ENCODE peak calls at places on chromosomes 13 and 19, in four cellular contexts. One of them, this sample, is unnamed.

GRCh38 chr13:77611068-77611467 is 75.6 kb downstream of the SCEL start:
- DNase-seq in K562: no peak
- DNase-seq in GM12878: no peak
- DNase-seq in HepG2: no peak
- DNase-seq in this sample: no peak

GRCh38 chr13:110743687-110744086 is 30.2 kb downstream of the ING1 start:
- DNase-seq in K562: no peak
- DNase-seq in GM12878: no peak
- DNase-seq in HepG2: no peak
- DNase-seq in this sample: no peak

GRCh38 chr13:59970847-59971246 is 192.9 kb downstream of the DIAPH3 start:
- DNase-seq in K562: no peak
- DNase-seq in GM12878: no peak
- DNase-seq in HepG2: no peak
- DNase-seq in this sample: no peak

GRCh38 chr13:38902551-38902950 is 88.1 kb downstream of the STOML3 start:
- DNase-seq in K562: no peak
- DNase-seq in GM12878: no peak
- DNase-seq in HepG2: no peak
- DNase-seq in this sample: no peak

GRCh38 chr19:35959040-35959967 is 23.1 kb downstream of the LRFN3 start:
- DNase-seq in K562: peak
- DNase-seq in GM12878: no peak
- DNase-seq in HepG2: no peak
- DNase-seq in this sample: peak

GRCh38 chr19:13241321-13242104 is 91.3 kb downstream of the IER2 start:
- DNase-seq in K562: no peak
- DNase-seq in GM12878: no peak
- DNase-seq in HepG2: no peak
- DNase-seq in this sample: no peak

GRCh38 chr13:40445557-40445990 is 220.9 kb downstream of the FOXO1 start:
- DNase-seq in K562: no peak
- DNase-seq in GM12878: peak
- DNase-seq in HepG2: no peak
- DNase-seq in this sample: no peak

GRCh38 chr19:2619076-2619475 is 83.4 kb downstream of the GNG7 start:
- DNase-seq in K562: peak
- DNase-seq in GM12878: no peak
- DNase-seq in HepG2: no peak
- DNase-seq in this sample: no peak

GRCh38 chr19:35509018-35509652 is 4.3 kb downstream of the DMKN start:
- DNase-seq in K562: peak
- DNase-seq in GM12878: peak
- DNase-seq in HepG2: peak
- DNase-seq in this sample: peak

GRCh38 chr13:19591864-19592263 is 30.5 kb upstream of the TPTE2 start:
- DNase-seq in K562: no peak
- DNase-seq in GM12878: no peak
- DNase-seq in HepG2: no peak
- DNase-seq in this sample: no peak

GRCh38 chr13:19589312-19589711 is 28.0 kb upstream of the TPTE2 start:
- DNase-seq in K562: no peak
- DNase-seq in GM12878: no peak
- DNase-seq in HepG2: no peak
- DNase-seq in this sample: no peak

GRCh38 chr13:19586904-19587634 is 25.7 kb upstream of the TPTE2 start:
- DNase-seq in K562: peak
- DNase-seq in GM12878: peak
- DNase-seq in HepG2: peak
- DNase-seq in this sample: no peak

GRCh38 chr13:19590423-19590822 is 29.1 kb upstream of the TPTE2 start:
- DNase-seq in K562: no peak
- DNase-seq in GM12878: no peak
- DNase-seq in HepG2: no peak
- DNase-seq in this sample: no peak

DNA sequence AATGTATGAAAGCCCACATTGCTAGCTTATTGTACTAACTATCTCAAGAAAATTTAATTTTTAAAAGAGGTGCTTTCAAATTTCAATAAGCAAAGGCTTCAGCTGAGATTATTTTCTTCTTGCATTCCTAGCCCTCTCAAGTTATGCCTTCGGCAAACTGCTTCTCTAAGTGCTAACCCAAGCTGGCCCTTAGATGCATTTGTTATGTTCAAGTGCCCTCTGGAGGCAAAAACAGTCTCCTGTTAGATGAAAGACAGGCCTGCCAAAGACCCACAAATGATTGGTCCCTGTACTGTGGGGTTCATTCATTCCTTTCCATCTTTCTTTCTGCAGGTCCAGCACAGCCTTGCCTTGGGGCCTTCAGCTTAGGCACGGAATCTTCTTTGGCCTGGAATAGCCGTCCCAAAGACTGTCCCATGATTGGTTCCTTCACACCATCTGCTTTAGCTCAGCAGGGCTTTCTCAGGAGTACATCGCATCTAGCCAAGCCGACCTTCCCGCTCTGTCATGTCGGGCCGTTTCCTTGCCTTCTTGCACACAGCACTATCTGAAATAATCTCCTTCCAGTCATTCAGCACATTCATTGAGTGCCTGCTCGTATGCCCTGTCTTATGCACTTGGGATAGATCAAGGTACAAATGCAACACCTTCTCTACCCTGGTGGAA is 26.4 kb upstream of the TPTE2 start:
- DNase-seq in K562: peak
- DNase-seq in GM12878: no peak
- DNase-seq in HepG2: peak
- DNase-seq in this sample: peak
- TF ChIP-seq FOXK2 in K562: no peak
- TF ChIP-seq FOXK2 in GM12878: no peak
- TF ChIP-seq FOXK2 in HepG2: no peak
- TF ChIP-seq FOXK2 in this sample: no peak

DNA sequence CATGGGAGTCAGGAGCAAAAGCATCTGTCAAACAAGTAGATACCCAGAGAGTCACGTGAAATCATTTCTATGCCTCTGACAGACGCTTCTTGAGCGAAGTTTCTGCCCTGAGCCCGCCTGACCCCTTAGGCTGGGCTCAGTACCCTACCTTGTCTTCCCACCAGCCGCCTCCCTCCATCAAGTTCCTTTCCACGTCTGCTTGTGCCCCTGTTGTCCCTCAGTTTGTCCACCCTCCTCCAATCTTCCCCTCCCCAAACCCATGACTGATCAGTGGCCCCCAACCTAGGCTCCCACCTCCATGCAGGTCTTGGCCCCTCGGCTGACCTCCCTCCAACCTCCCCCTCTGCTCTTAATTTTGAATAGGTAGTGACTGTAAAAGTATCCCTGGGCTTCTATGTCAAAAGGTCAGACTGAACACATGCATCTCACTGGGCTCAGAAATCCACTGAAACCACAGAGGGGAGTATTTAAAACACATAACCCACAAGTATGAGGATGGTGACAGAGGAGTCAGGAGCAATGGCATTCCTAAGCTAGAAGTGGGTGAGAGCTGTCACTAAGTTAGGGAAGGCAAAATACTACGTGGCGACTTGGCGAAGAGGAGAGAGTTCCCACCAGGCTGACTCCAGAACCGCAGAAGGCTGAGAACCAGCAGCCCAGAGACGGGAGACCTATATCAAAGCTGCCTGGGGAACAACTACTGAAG is 1.7 kb upstream of the ZNF446 start:
- DNase-seq in K562: peak
- DNase-seq in GM12878: no peak
- DNase-seq in HepG2: no peak
- DNase-seq in this sample: no peak
- TF ChIP-seq FOXK2 in K562: no peak
- TF ChIP-seq FOXK2 in GM12878: no peak
- TF ChIP-seq FOXK2 in HepG2: no peak
- TF ChIP-seq FOXK2 in this sample: no peak

DNA sequence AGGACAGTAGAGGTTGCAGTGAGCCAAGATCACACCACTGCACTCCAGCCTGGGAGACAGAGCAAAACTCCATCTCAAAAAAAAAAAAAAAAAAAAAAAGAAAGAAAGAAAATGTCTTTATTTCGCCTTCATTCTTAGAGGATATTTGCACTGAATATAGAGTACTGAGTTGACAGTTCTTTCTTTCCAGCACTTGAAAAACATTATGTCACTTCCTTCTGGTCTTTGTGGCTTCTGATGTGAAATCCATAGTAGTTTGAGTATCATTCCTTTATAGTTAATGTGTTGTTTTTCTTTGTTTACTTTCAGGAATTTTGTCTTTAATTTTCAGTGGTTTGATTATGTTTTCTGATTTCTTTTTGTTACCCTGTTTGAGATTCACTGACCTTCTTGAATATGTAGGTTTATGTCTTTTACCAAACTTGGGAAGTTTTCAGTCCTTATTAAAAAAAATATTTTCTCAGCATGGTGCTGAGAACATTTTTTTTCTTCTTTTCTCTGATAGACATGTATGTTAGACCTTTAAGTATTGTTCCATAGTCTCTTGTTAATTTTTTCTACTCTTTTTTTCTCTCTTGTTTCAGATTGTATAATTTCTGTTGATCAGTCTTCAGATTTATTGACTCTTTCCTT is 50.1 kb downstream of the PCCA start:
- DNase-seq in K562: no peak
- DNase-seq in GM12878: no peak
- DNase-seq in HepG2: no peak
- DNase-seq in this sample: no peak
- TF ChIP-seq FOXK2 in K562: no peak
- TF ChIP-seq FOXK2 in GM12878: no peak
- TF ChIP-seq FOXK2 in HepG2: no peak
- TF ChIP-seq FOXK2 in this sample: no peak

GRCh38 chr13:30216111-30216510 is 91.2 kb downstream of the KATNAL1 start:
- DNase-seq in K562: no peak
- DNase-seq in GM12878: no peak
- DNase-seq in HepG2: peak
- DNase-seq in this sample: peak
- TF ChIP-seq FOXK2 in K562: no peak
- TF ChIP-seq FOXK2 in GM12878: no peak
- TF ChIP-seq FOXK2 in HepG2: no peak
- TF ChIP-seq FOXK2 in this sample: no peak

This sample was measured in HEK293T.